ENCODE peak calls at places on chromosomes 12 and 14, in nine cellular contexts. W is stomach, H is colonic mucosa, K is left lung, R is Peyer's patch, M is IMR-90, Y is tibial artery, D is uterus, Z is right lobe of liver. C is an unnamed sample.

GRCh38 chr14:88999137-88999536 is 174.7 kb downstream of the TTC8 start:
- DNase-seq in Y (no peak), M (no peak), K (no peak), D (no peak), H (no peak), W (no peak), Z (no peak), R (no peak), C (no peak)

GRCh38 chr12:67988600-67988999 is 647 bp upstream of the IFNG-AS1 start:
- DNase-seq in Y (no peak), M (no peak), R (no peak), D (no peak), Z (no peak), K (no peak), W (no peak), H (no peak), C (no peak)

GRCh38 chr12:79850610-79851299 is 84.1 kb downstream of the PPP1R12A start:
- DNase-seq in Z (no peak), K (no peak), R (no peak), M (no peak), H (no peak), Y (no peak), D (no peak), W (no peak), C (no peak)

GRCh38 chr12:104498211-104498801 is 41.6 kb downstream of the CHST11 start:
- DNase-seq in R (no peak), W (no peak), K (no peak), Y (no peak), M (no peak), H (no peak), Z (no peak), D (no peak), C (no peak)

GRCh38 chr14:88614218-88614907 is 51.5 kb downstream of the ZC3H14 start:
- DNase-seq in Z (no peak), W (no peak), M (peak; percentile 81), D (no peak), H (no peak), Y (no peak), K (no peak), R (no peak), C (no peak)

GRCh38 chr14:94474581-94475031 is 1.4 kb downstream of the SERPINA9 start:
- DNase-seq in H (no peak), W (no peak), Y (no peak), Z (no peak), M (peak; percentile 25), K (no peak), R (no peak), D (no peak), C (no peak)

GRCh38 chr14:33509927-33510535 is 440.8 kb downstream of the EGLN3 start:
- DNase-seq in R (no peak), Z (no peak), K (no peak), D (peak; percentile 18), M (no peak), Y (no peak), H (no peak), W (no peak), C (no peak)

GRCh38 chr12:54736549-54736948 is 88.4 kb upstream of the DCD start:
- DNase-seq in D (no peak), K (no peak), M (no peak), H (no peak), Y (no peak), R (no peak), W (no peak), Z (no peak), C (no peak)

GRCh38 chr14:50311337-50311973 is 574 bp downstream of the L2HGDH start:
- DNase-seq in R (no peak), Y (no peak), W (no peak), M (no peak), D (no peak), Z (no peak), K (no peak), H (peak; percentile 25), C (no peak)

DNA sequence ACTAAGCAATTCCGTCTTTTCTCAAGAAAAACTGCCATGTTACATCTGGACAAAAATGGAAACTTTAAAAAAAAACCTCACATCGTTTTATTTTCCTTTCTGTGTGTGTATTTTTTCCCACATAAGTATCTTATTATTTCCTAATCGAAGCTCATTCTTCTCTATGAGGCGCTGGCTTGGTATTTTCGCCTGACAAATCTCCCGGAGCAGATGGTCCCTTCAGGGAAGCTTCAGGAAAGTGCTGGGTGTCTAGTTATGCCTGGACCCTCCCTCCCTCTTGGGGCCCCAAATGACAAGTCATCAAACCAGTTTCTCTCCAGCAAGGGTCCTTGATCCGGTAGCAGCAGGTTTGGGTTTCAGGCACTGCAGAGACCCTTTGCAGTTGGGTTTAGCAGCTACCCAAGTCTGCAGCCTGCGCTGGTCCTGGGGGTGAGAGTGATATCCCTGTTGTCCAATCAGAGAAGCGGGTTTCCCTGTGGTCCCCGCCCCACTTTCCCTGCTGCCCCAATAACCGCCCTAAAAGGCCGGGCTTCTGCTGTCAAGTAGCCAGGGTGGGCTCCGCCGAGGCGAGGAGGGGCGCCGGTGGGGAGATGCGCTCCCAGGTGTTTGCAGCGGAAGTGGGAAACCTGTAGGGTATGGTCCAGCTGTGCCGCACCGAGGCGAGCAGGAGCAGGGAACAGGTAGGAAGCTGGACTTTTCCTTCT is at the start of gene CNTN1:
- DNase-seq in Z (peak; percentile 40), K (peak; percentile 81), D (peak; percentile 70), Y (peak; percentile 28), W (no peak), H (peak; percentile 39), R (no peak), M (peak; percentile 0), C (no peak)
- TF ChIP-seq CTCF in Z (no peak), K (no peak), D (no peak), Y (no peak), W (no peak), H (no peak), R (no peak), M (no peak), C (no peak)

DNA sequence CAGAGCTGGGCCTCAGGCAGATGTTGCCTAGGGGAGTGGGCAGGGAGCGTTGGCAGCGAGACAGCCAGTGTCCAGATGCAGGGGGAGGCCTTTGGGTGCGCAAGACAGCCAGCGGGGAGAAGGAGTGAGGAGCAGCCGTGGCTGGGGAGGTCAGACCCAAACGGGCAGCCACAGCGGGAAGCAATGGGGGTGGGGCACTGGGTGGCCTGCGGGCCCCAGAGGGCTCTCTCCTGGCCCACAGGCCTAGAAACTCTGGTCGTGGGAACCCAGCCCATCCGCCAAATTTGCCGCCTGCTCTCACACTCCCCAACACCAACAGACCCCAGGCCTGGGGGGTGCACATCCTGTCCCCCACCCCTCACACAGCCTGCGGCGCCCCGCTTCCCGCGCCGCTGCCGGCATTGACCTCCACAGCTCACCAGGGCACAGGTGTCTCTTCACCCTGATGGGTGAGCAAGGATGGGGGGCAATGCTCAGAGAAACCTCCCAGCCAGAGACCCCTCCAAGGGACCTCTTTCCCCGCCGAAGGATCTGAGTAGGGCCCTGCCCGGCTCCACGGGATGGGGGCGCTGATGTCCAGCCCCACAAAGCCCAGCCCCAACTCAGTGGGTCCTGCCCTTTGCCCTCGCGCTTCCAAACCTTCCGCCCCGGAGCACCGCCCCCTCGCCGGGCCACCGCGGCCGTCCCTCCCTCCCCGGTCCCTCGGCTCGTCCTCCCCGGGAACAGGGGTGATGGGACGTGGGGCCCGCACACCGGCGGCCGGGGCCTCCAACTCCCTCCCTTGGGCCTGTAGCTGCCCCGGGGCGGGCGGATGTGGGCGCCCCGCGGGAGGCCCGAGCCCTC is 781 bp downstream of the HDAC7 start:
- DNase-seq in H (peak; percentile 79), Z (peak; percentile 78), R (peak; percentile 62), M (no peak), W (peak; percentile 49), D (peak; percentile 72), K (peak; percentile 95), Y (peak; percentile 63), C (no peak)
- H3K4me1 ChIP-seq in H (peaks cover 9% of the 10 kb centered on the region), Z (peaks cover 3% of the 10 kb centered on the region), R (peaks cover 69% of the 10 kb centered on the region), M (peaks cover 45% of the 10 kb centered on the region), W (peaks cover 87% of the 10 kb centered on the region), D (peaks cover 12% of the 10 kb centered on the region), K (peaks cover 44% of the 10 kb centered on the region), Y (peaks cover 74% of the 10 kb centered on the region), C (peaks cover 90% of the 10 kb centered on the region)

GRCh38 chr12:32887058-32887457 is 9.5 kb downstream of the PKP2 start:
- DNase-seq in R (no peak), M (no peak), D (no peak), Y (no peak), Z (no peak), W (no peak), H (no peak), K (no peak), C (no peak)
- H3K9me3 ChIP-seq in R (no peaks in the 10 kb centered on the region), M (no peaks in the 10 kb centered on the region), D (no peaks in the 10 kb centered on the region), Y (no peaks in the 10 kb centered on the region), Z (no peaks in the 10 kb centered on the region), W (no peaks in the 10 kb centered on the region), H (no peaks in the 10 kb centered on the region), K (no peaks in the 10 kb centered on the region), C (no peaks in the 10 kb centered on the region)

GRCh38 chr12:121576851-121577391 is 3.9 kb downstream of the KDM2B start:
- DNase-seq in M (peak; percentile 95), H (peak; percentile 40), Y (no peak), K (no peak), W (no peak), D (peak; percentile 41), R (no peak), Z (no peak), C (no peak)

GRCh38 chr12:121579190-121579791 is 1.5 kb downstream of the KDM2B start:
- DNase-seq in M (no peak), D (peak; percentile 28), Z (peak; percentile 65), K (peak; percentile 85), H (peak; percentile 60), Y (no peak), W (peak; percentile 41), R (peak; percentile 77), C (no peak)

GRCh38 chr12:121579981-121580868 is 598 bp downstream of the KDM2B start:
- DNase-seq in Z (peak; percentile 81), K (peak; percentile 92), R (peak; percentile 90), H (peak; percentile 86), Y (peak; percentile 76), D (peak; percentile 64), M (peak; percentile 55), W (peak; percentile 78), C (peak; percentile 76)

GRCh38 chr12:121577443-121578180 is 3.2 kb downstream of the KDM2B start:
- DNase-seq in M (no peak), R (no peak), W (no peak), D (no peak), H (peak; percentile 25), K (no peak), Z (no peak), Y (no peak), C (no peak)

DNA sequence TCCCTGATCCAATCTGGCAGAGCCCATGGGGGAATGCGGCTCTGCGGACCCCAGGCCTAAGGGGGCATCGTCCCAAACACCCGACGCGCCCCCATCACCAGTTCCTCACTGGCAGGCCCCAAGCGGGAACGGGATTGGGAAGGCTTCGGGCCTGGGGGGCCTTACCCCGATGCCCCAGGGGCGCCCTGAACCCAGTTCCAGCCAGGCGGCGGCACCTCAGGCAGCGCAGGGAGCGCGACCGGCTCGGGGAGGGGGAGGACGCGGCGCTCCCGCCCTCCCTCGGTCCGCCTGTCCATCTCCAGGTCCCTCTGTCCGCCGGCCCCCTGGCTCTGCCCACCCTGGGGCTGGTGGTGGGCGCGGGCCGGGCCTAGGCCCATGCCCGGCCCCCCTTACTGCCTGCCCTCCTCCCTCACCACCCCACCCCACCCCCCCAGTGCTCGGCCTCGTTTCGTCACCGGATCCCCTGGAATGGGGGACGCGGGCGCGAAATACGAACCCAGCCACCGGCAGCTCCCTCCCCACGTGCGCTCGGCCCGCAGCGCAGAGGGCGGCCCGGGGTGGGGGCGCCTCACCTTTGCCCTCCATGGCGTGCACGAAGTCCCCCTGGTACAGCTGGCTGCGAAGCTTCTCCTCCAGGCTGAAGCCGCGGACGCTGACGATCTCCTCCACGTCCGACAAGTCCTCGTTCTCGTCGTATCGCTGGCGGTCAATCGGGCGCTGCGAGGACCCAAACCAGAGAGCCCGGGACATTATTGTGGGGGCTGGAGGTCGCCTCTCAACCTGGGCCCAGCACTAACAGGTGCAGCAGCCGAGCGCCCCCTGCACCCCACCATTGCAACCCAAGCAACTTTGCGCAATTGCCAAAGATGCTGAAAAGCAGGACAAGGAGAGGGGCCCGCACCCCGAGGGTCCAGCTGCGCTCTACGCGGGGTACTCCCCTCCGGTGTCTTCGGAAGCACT is 2.3 kb downstream of the KDM2B start:
- DNase-seq in R (peak; percentile 63), M (peak; percentile 21), W (no peak), Z (no peak), Y (no peak), K (peak; percentile 79), D (peak; percentile 54), H (peak; percentile 40), C (no peak)
- TF ChIP-seq CTCF in R (no peak), M (no peak), W (no peak), Z (no peak), Y (no peak), K (no peak), D (no peak), H (no peak), C (no peak)

C was measured in right atrium auricular region.